ENCODE peak calls at places on chromosomes 5 and 9, in eight cellular contexts. U, A, L, G, B, W, Q and N are unnamed samples.

GRCh38 chr9:26243722-26244121 is 565.5 kb upstream of the TUSC1 start:
- DNase-seq in B (no peak), G (no peak), U (peak; percentile 46), W (no peak), Q (peak; percentile 85), A (no peak), L (no peak), N (peak; percentile 53)

GRCh38 chr9:21796768-21797167 is 5.7 kb upstream of the MTAP start:
- DNase-seq in A (no peak), U (peak; percentile 22), G (no peak), Q (peak; percentile 76), B (no peak), W (no peak), L (no peak), N (no peak)

GRCh38 chr9:116361558-116361957 is 208.0 kb downstream of the PAPPA start:
- DNase-seq in B (no peak), Q (no peak), A (peak; percentile 44), U (no peak), W (no peak), L (no peak), G (peak; percentile 20), N (no peak)

GRCh38 chr5:108193021-108193795 is 188.7 kb downstream of the FBXL17 start:
- DNase-seq in B (no peak), A (no peak), L (no peak), U (peak; percentile 66), Q (peak; percentile 75), G (no peak), W (no peak), N (peak; percentile 79)

GRCh38 chr5:93585753-93586385 is 2.8 kb downstream of the NR2F1 start:
- DNase-seq in Q (peak; percentile 45), W (no peak), U (no peak), A (peak; percentile 95), G (no peak), L (no peak), B (no peak), N (peak; percentile 87)

GRCh38 chr5:115126303-115126702 is 43.4 kb downstream of the TRIM36 start:
- DNase-seq in G (no peak), Q (peak; percentile 22), A (no peak), B (no peak), L (no peak), W (no peak), U (no peak), N (no peak)

GRCh38 chr5:62312674-62313073 is 6.7 kb downstream of the KIF2A start:
- DNase-seq in U (no peak), W (no peak), B (no peak), G (no peak), L (no peak), Q (no peak), A (no peak), N (no peak)

GRCh38 chr5:109218767-109219166 is 191.0 kb downstream of the PJA2 start:
- DNase-seq in A (no peak), G (no peak), U (no peak), B (no peak), L (no peak), W (no peak), Q (no peak), N (no peak)